ENCODE peak calls at places on chromosomes 16 and 17, in six cellular contexts. V, T, K, S, B and O are unnamed samples.

GRCh38 chr16:11254913-11255736 is 879 bp downstream of the SOCS1 start:
- DNase-seq in V (no peak), T (peak; percentile 74), K (peak; percentile 64), S (peak; percentile 77), B (peak; percentile 51), O (no peak)

GRCh38 chr16:3945751-3946603 is 65.5 kb upstream of the CREBBP start:
- DNase-seq in V (no peak), T (peak; percentile 69), K (peak; percentile 79), S (no peak), B (no peak), O (peak; percentile 71)

GRCh38 chr17:80218391-80218790 is 1.7 kb downstream of the SGSH start:
- DNase-seq in V (no peak), T (no peak), K (no peak), S (no peak), B (no peak), O (no peak)

GRCh38 chr16:89092013-89092412 is 1.6 kb upstream of the ACSF3 start:
- DNase-seq in V (no peak), T (no peak), K (no peak), S (no peak), B (no peak), O (no peak)

GRCh38 chr17:36640836-36641235 is 39.5 kb downstream of the MRM1 start:
- DNase-seq in V (no peak), T (no peak), K (no peak), S (no peak), B (no peak), O (no peak)

GRCh38 chr17:55722742-55723487 is at the start of gene TMEM100:
- DNase-seq in V (no peak), T (no peak), K (no peak), S (no peak), B (no peak), O (no peak)

GRCh38 chr16:54630284-54630967 is 300.2 kb upstream of the IRX5 start:
- DNase-seq in V (no peak), T (no peak), K (no peak), S (no peak), B (no peak), O (no peak)

GRCh38 chr17:46154151-46154816 is 38.9 kb downstream of the KANSL1 start:
- DNase-seq in V (no peak), T (no peak), K (no peak), S (no peak), B (no peak), O (no peak)